ENCODE peak calls at places on chromosomes 13 and 19, in nine cellular contexts. Y is HCT116, B is IMR-90, W is uterus, U is tibial nerve, O is HepG2, X is esophagus squamous epithelium, D is A549, A is esophagus muscularis mucosa. E is an unnamed sample. For H3K4me1, the result is how much of the 10 kb centered on the place peaks cover.

GRCh38 chr19:50349277-50350057 is 16.0 kb downstream of the NAPSA start:
- DNase-seq in A (no peak), B (no peak), O (peak), X (no peak), W (no peak), Y (no peak), U (no peak), D (no peak), E (no peak)

GRCh38 chr19:52735734-52736133 is 890 bp upstream of the ZNF611 start:
- DNase-seq in D (no peak), O (peak), Y (no peak), A (no peak), U (peak), X (no peak), B (no peak), W (peak), E (peak)

GRCh38 chr13:45310341-45311138 is 30.4 kb downstream of the TPT1 start:
- DNase-seq in A (no peak), X (no peak), U (no peak), D (no peak), O (no peak), Y (no peak), W (no peak), B (no peak), E (no peak)

GRCh38 chr19:35742121-35742724 is at the start of gene IGFLR1:
- DNase-seq in X (no peak), D (no peak), Y (no peak), U (no peak), B (no peak), W (no peak), A (no peak), O (no peak), E (no peak)

GRCh38 chr19:7784856-7785255 is 21.8 kb downstream of the CLEC4M start:
- DNase-seq in Y (no peak), D (no peak), B (no peak), O (no peak), X (no peak), U (no peak), A (no peak), W (no peak), E (no peak)

GRCh38 chr13:42129033-42129432 is 80.6 kb downstream of the DGKH start:
- DNase-seq in A (no peak), O (no peak), W (no peak), U (no peak), B (no peak), Y (no peak), X (no peak), D (no peak), E (no peak)

GRCh38 chr13:114108141-114108761 is 24.2 kb downstream of the RASA3 start:
- DNase-seq in A (no peak), Y (no peak), O (no peak), D (no peak), X (no peak), B (no peak), W (peak), U (no peak), E (peak)

GRCh38 chr19:51311388-51312257 is at the start of gene IGLON5:
- DNase-seq in Y (no peak), D (no peak), B (no peak), O (no peak), U (no peak), W (no peak), A (no peak), X (no peak), E (no peak)

GRCh38 chr13:67367385-67367784 is 137.2 kb upstream of the PCDH9 start:
- DNase-seq in D (no peak), W (no peak), U (no peak), X (no peak), A (no peak), Y (no peak), B (no peak), O (no peak), E (no peak)

GRCh38 chr19:18280247-18281081 is 958 bp downstream of the JUND start:
- DNase-seq in B (peak), Y (no peak), X (peak), U (peak), W (peak), O (peak), A (no peak), D (peak), E (peak)

GRCh38 chr19:6056801-6057650 is 53.3 kb downstream of the RFX2 start:
- DNase-seq in A (peak), W (peak), D (peak), O (peak), Y (no peak), X (no peak), B (peak), U (peak), E (peak)
- TF ChIP-seq POLR2A in A (no peak), W (peak), D (no peak), O (no peak), Y (no peak), X (no peak), B (peak), U (no peak), E (peak)

GRCh38 chr19:38734176-38734425 is 10.2 kb downstream of the CAPN12 start:
- DNase-seq in U (no peak), A (no peak), D (no peak), B (no peak), Y (no peak), W (peak), X (no peak), O (no peak), E (peak)
- H3K4me3 ChIP-seq in U (peak), A (no peak), D (no peak), B (no peak), Y (no peak), W (no peak), X (peak), O (no peak), E (no peak)

GRCh38 chr19:5621311-5621944 is 1.1 kb downstream of the SAFB2 start:
- DNase-seq in A (no peak), O (no peak), B (no peak), X (no peak), Y (no peak), U (peak), W (peak), D (no peak), E (peak)
- H3K4me1 ChIP-seq in A (half or more), O (half or more), B (under half), X (under half), Y (under half), U (under half), W (under half), D (under half), E (half or more)

DNA sequence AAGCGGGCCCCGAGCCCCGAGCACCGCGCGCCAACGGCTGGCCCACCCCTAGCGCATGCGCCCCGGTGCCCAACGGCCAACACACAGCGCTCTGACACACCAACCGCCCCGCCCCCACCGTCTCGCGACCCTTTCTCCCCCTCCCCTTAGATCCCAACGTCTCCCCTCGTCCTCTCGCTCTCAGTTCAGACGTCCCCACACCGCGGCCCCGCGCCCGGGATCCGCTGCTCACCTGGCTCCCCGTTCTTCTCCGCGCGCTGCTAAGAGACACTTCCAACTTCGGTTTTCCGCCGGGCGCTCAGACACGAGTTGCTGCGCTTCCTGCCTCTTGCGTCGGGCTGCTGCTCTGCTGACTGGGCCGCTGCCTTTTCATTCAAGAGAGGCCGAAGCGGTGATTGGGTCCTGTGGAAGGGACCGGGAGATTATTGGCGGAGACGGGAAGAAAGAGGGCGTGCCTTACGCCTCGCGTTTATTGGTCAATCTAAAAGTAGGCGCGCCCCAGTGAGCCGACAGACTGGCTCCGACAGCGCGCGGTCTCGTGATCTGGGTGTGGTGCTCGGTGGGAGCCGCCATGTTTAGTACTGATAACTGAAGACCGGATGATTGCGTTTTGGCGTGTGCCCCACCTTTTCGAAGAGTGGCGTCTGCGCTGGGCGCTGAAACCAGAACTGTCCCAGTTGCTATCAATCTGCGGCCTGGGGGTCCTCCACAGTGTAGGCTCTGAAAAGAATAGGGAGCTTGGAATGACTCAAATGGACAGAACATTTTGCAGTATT is at the start of gene DDX39A:
- DNase-seq in U (peak), O (peak), D (peak), B (peak), A (peak), X (peak), Y (peak), W (peak), E (peak)
- TF ChIP-seq POLR2A in U (peak), O (peak), D (no peak), B (peak), A (peak), X (peak), Y (no peak), W (peak), E (peak)

GRCh38 chr13:24161980-24162517 is 1.5 kb downstream of the SPATA13 start:
- DNase-seq in A (no peak), Y (no peak), O (no peak), U (no peak), D (no peak), W (no peak), B (no peak), X (no peak), E (no peak)
- H3K4me3 ChIP-seq in A (peak), Y (peak), O (peak), U (peak), D (no peak), W (peak), B (peak), X (peak), E (peak)

E was measured in sigmoid colon.